ENCODE peak calls at places on chromosomes 3 and 15, in four cellular contexts. B is posterior cingulate gyrus; D is NCI-H2029 treated with DMSO at 0.1 percent for 48 hours; X is CD8-positive, alpha-beta memory T cell. O is an unnamed sample.

GRCh38 chr15:41438206-41438605 is 21.3 kb downstream of the RTF1 start:
- DNase-seq in X (no peak), B (peak; percentile 18), D (no peak), O (no peak)

GRCh38 chr3:57596495-57597239 is 477 bp downstream of the ARF4 start:
- DNase-seq in X (peak; percentile 75), B (peak; percentile 49), D (peak; percentile 3), O (peak; percentile 89)

GRCh38 chr3:196667056-196667844 is 27.8 kb downstream of the NRROS start:
- DNase-seq in D (no peak), B (no peak), X (no peak), O (no peak)

GRCh38 chr3:110227987-110228386 is 843.6 kb upstream of the NECTIN3 start:
- DNase-seq in B (no peak), D (no peak), X (no peak), O (no peak)

GRCh38 chr3:99544819-99545281 is 93.5 kb upstream of the COL8A1 start:
- DNase-seq in D (no peak), B (no peak), X (no peak), O (peak; percentile 59)

GRCh38 chr3:187986514-187986934 is 167.4 kb upstream of the LPP start:
- DNase-seq in X (no peak), B (no peak), D (no peak), O (peak; percentile 83)

GRCh38 chr15:91926871-91927270 is 73.4 kb downstream of the SLCO3A1 start:
- DNase-seq in B (no peak), D (no peak), X (no peak), O (peak; percentile 26)

GRCh38 chr15:38062679-38063078 is 128.2 kb downstream of the TMCO5A start:
- DNase-seq in X (no peak), B (no peak), D (no peak), O (peak; percentile 32)

GRCh38 chr15:58147151-58147550 is 9.0 kb downstream of the AQP9 start:
- DNase-seq in X (no peak), B (no peak), D (no peak), O (no peak)

GRCh38 chr3:7766530-7766929 is 735.1 kb upstream of the LMCD1 start:
- DNase-seq in D (no peak), X (no peak), B (no peak), O (no peak)

GRCh38 chr3:102141096-102141912 is 292.0 kb downstream of the NFKBIZ start:
- DNase-seq in B (no peak), D (no peak), X (no peak), O (no peak)

GRCh38 chr15:55084216-55084615 is 112.5 kb downstream of the RSL24D1 start:
- DNase-seq in B (no peak), X (no peak), D (no peak), O (no peak)

GRCh38 chr3:124582196-124582595 is 148.1 kb upstream of the UMPS start:
- DNase-seq in X (no peak), B (no peak), D (no peak), O (no peak)

GRCh38 chr3:171372694-171373093 is 87.5 kb downstream of the TNIK start:
- DNase-seq in X (no peak), D (no peak), B (no peak), O (no peak)

GRCh38 chr15:101004500-101004899 is 85.3 kb downstream of the LRRK1 start:
- DNase-seq in B (no peak), D (no peak), X (no peak), O (no peak)

GRCh38 chr3:38003371-38003816 is 12.8 kb downstream of the VILL start:
- DNase-seq in X (peak; percentile 70), D (peak; percentile 13), B (peak; percentile 71), O (peak; percentile 70)

GRCh38 chr3:153513236-153513635 is 351.2 kb downstream of the RAP2B start:
- DNase-seq in X (no peak), D (no peak), B (no peak), O (no peak)

GRCh38 chr3:163043074-163043473 is 1546.5 kb downstream of the OTOL1 start:
- DNase-seq in B (no peak), D (no peak), X (no peak), O (peak; percentile 14)

GRCh38 chr15:67914537-67915373 is 74.9 kb upstream of the RNU6-1 start:
- DNase-seq in X (no peak), B (peak; percentile 13), D (peak; percentile 63), O (no peak)

GRCh38 chr3:198112031-198112430 is 152.0 kb downstream of the LMLN start:
- DNase-seq in X (no peak), D (no peak), B (no peak), O (no peak)

GRCh38 chr3:160343132-160343531 is 55.9 kb downstream of the IFT80 start:
- DNase-seq in X (no peak), D (no peak), B (no peak), O (no peak)

GRCh38 chr15:73691398-73691797 is 7.2 kb downstream of the CD276 start:
- DNase-seq in B (no peak), D (no peak), X (no peak), O (peak; percentile 84)

GRCh38 chr3:56885879-56886647 is 84.3 kb upstream of the ARHGEF3 start:
- DNase-seq in D (no peak), X (no peak), B (no peak), O (no peak)

GRCh38 chr15:67446449-67446848 is 74.5 kb upstream of the C15orf61 start:
- DNase-seq in D (no peak), B (no peak), X (no peak), O (no peak)

GRCh38 chr3:157294444-157294843 is 134.5 kb upstream of the CCNL1 start:
- DNase-seq in D (no peak), X (no peak), B (no peak), O (no peak)

GRCh38 chr15:88089019-88089603 is 167.4 kb downstream of the NTRK3 start:
- DNase-seq in X (no peak), D (no peak), B (no peak), O (no peak)

GRCh38 chr3:133208184-133208583 is 170.0 kb downstream of the TMEM108 start:
- DNase-seq in D (peak; percentile 21), B (no peak), X (no peak), O (no peak)